ENCODE peak calls at places on chromosome 19, in six cellular contexts. Y is thoracic aorta, U is colonic mucosa, W is astrocyte of the spinal cord, V is AG04449, F is neural progenitor cell. N is an unnamed sample.

GRCh38 chr19:35206379-35206778 is 22.2 kb downstream of the FAM187B start:
- DNase-seq in Y (no peak), U (no peak), W (no peak), V (no peak), F (no peak), N (no peak)

GRCh38 chr19:18657590-18658365 is 20.9 kb downstream of the KLHL26 start:
- DNase-seq in Y (peak; percentile 41), U (no peak), W (peak; percentile 93), V (no peak), F (peak; percentile 74), N (peak; percentile 53)

GRCh38 chr19:37896142-37896541 is 10.3 kb downstream of the WDR87 start:
- DNase-seq in Y (no peak), U (no peak), W (no peak), V (no peak), F (no peak), N (no peak)

GRCh38 chr19:35908010-35908441 is at the start of gene TYROBP:
- DNase-seq in Y (no peak), U (no peak), W (no peak), V (no peak), F (no peak), N (no peak)

GRCh38 chr19:46953955-46954501 is 65.6 kb upstream of the NPAS1 start:
- DNase-seq in Y (no peak), U (no peak), W (no peak), V (no peak), F (no peak), N (no peak)

GRCh38 chr19:1172353-1173159 is 1.5 kb downstream of the SBNO2 start:
- DNase-seq in Y (no peak), U (peak; percentile 80), W (peak; percentile 41), V (no peak), F (peak; percentile 52), N (peak; percentile 58)

GRCh38 chr19:50368649-50369570 is 3.5 kb upstream of the NAPSA start:
- DNase-seq in Y (peak; percentile 51), U (peak; percentile 94), W (peak; percentile 85), V (peak; percentile 28), F (peak; percentile 88), N (peak; percentile 83)

GRCh38 chr19:49427855-49428546 is 2.8 kb downstream of the GFY start:
- DNase-seq in Y (no peak), U (no peak), W (no peak), V (no peak), F (peak; percentile 80), N (no peak)

GRCh38 chr19:10122066-10122465 is 2.4 kb upstream of the EIF3G start:
- DNase-seq in Y (no peak), U (no peak), W (peak; percentile 49), V (no peak), F (no peak), N (no peak)

GRCh38 chr19:51514866-51515481 is 13.4 kb upstream of the SIGLEC12 start:
- DNase-seq in Y (no peak), U (no peak), W (peak; percentile 45), V (peak; percentile 1), F (peak; percentile 56), N (no peak)

GRCh38 chr19:51274037-51274370 is 23.1 kb downstream of the SIGLECL1 start:
- DNase-seq in Y (no peak), U (no peak), W (no peak), V (no peak), F (no peak), N (no peak)

GRCh38 chr19:38265213-38265861 is 964 bp downstream of the SPINT2 start:
- DNase-seq in Y (no peak), U (peak; percentile 68), W (no peak), V (no peak), F (no peak), N (no peak)

GRCh38 chr19:8605514-8605913 is 5.0 kb downstream of the ADAMTS10 start:
- DNase-seq in Y (no peak), U (no peak), W (no peak), V (no peak), F (no peak), N (no peak)

GRCh38 chr19:873084-874019 is 13.9 kb downstream of the CFD start:
- DNase-seq in Y (no peak), U (peak; percentile 74), W (no peak), V (no peak), F (peak; percentile 62), N (no peak)

GRCh38 chr19:23787106-23787505 is 28.4 kb upstream of the ZNF681 start:
- DNase-seq in Y (no peak), U (peak; percentile 19), W (no peak), V (no peak), F (no peak), N (no peak)

GRCh38 chr19:32857584-32857983 is 12.0 kb downstream of the SLC7A9 start:
- DNase-seq in Y (no peak), U (no peak), W (no peak), V (no peak), F (no peak), N (no peak)

GRCh38 chr19:10587022-10587838 is at the start of gene AP1M2:
- DNase-seq in Y (no peak), U (peak; percentile 75), W (no peak), V (no peak), F (no peak), N (no peak)

GRCh38 chr19:10514211-10515145 is 2.8 kb downstream of the S1PR5 start:
- DNase-seq in Y (no peak), U (no peak), W (no peak), V (no peak), F (peak; percentile 88), N (no peak)

GRCh38 chr19:45862564-45863334 is at the start of gene SYMPK:
- DNase-seq in Y (peak; percentile 95), U (peak; percentile 98), W (peak; percentile 98), V (peak; percentile 76), F (peak; percentile 100), N (peak; percentile 98)

GRCh38 chr19:38173324-38174041 is 50.5 kb downstream of the DPF1 start:
- DNase-seq in Y (peak; percentile 67), U (no peak), W (peak; percentile 80), V (no peak), F (no peak), N (peak; percentile 98)

GRCh38 chr19:35417713-35418534 is 30.1 kb upstream of the FFAR2 start:
- DNase-seq in Y (no peak), U (no peak), W (no peak), V (no peak), F (no peak), N (no peak)

GRCh38 chr19:46492841-46493235 is 2.8 kb downstream of the PNMA8B start:
- DNase-seq in Y (no peak), U (no peak), W (no peak), V (no peak), F (peak; percentile 32), N (no peak)

GRCh38 chr19:38690832-38691231 is 43.4 kb downstream of the ACTN4 start:
- DNase-seq in Y (no peak), U (no peak), W (no peak), V (no peak), F (no peak), N (no peak)

GRCh38 chr19:18364826-18365528 is 21.0 kb upstream of the GDF15 start:
- DNase-seq in Y (peak; percentile 40), U (peak; percentile 93), W (peak; percentile 99), V (peak; percentile 99), F (no peak), N (peak; percentile 34)

GRCh38 chr19:11458236-11458900 is 22.5 kb downstream of the ELAVL3 start:
- DNase-seq in Y (no peak), U (no peak), W (no peak), V (no peak), F (no peak), N (no peak)

DNA sequence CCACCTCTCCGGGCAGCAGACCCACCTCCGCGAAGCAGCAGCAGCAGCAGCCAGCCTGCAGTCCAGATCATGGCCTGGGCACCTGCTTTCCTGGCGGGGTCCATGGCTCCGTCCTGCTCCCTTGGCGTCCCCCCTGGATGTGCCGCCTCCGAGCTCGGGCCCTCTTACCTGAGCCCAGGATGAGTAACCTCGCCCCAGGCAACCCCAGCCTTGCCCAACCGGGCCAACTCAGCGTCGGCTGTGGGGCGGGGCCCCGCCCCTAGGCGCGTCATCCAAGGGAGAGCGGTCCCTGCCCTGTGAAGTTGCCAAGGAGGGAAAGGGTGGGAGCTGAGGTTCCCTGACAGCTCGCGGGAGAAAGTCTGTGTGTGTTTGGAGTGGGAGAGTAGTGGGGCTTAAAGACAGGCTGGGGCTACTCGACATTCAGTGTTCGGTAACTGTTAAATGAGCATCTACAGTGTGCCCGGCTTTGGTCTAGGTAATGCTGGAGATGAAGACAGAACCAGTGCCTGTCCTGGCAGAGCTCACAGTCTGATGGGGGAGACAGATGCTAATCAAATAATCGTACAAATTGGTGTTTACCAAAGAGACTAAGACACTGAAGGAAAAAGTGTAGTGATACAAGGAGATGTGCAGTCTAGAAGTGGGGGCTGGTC is at the start of gene LYPD3:
- DNase-seq in Y (no peak), U (peak; percentile 53), W (no peak), V (no peak), F (peak; percentile 19), N (no peak)
- H3K4me3 ChIP-seq in Y (peak within 1 kb of the TSS; percentile 87), U (peak within 1 kb of the TSS; percentile 54), W (peak within 1 kb of the TSS; percentile 71), V (peak within 1 kb of the TSS; percentile 82), F (peak within 1 kb of the TSS; percentile 77), N (peak within 1 kb of the TSS; percentile 64)

GRCh38 chr19:41551212-41551610 is 24.8 kb upstream of the CEACAM21 start:
- DNase-seq in Y (no peak), U (no peak), W (no peak), V (no peak), F (no peak), N (no peak)
- H3K4me3 ChIP-seq in Y (no peak overlapping the region), U (no peak overlapping the region), W (no peak overlapping the region), V (no peak overlapping the region), F (no peak overlapping the region), N (no peak overlapping the region)

GRCh38 chr19:14722127-14722526 is 32.3 kb downstream of the ZNF333 start:
- DNase-seq in Y (no peak), U (no peak), W (no peak), V (no peak), F (no peak), N (no peak)

GRCh38 chr19:14718522-14719113 is 28.8 kb downstream of the ZNF333 start:
- DNase-seq in Y (no peak), U (no peak), W (peak; percentile 3), V (no peak), F (no peak), N (no peak)

GRCh38 chr19:14715841-14716240 is 26.0 kb downstream of the ZNF333 start:
- DNase-seq in Y (no peak), U (no peak), W (no peak), V (no peak), F (no peak), N (no peak)

DNA sequence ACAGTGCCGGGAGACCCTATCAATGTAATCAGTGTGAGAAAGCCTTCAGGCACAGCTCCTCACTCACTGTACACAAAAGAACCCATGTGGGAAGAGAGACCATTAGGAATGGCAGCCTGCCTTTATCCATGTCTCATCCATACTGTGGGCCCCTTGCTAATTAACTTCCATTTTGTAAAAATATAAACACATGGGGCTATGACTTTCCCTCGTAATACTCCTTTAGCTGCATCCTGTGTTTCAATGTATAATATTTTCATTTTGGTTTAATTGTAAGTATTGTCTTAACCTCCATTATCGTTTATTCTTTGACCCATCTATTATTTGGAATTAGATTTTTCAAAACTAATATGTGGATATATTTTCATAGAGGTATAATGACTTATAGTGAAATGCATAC is 29.3 kb downstream of the ZNF333 start:
- DNase-seq in Y (no peak), U (no peak), W (no peak), V (no peak), F (no peak), N (no peak)
- H3K4me3 ChIP-seq in Y (peak overlapping the region; percentile 23), U (no peak overlapping the region), W (no peak overlapping the region), V (no peak overlapping the region), F (peak overlapping the region; percentile 8), N (no peak overlapping the region)

DNA sequence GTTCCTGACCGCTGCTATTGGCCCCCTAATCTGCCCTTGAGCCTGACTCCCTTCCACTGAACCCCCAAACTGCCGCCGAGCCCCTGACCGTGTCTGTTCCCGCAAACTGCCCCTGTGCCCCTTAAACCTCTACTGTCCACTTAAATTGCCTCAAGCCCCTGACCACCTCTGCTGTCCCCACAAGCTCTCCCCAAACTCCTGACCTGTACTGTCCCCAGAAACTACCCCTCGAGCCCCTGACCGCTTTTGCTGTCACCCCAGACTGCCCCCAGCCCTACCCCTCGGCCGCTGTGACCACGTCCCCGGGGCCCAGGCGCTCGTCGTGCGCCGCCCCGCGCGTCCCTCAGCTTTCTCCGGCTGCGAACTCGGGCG is 382 bp downstream of the ZNF77 start:
- DNase-seq in Y (no peak), U (no peak), W (no peak), V (no peak), F (no peak), N (no peak)
- H3K4me3 ChIP-seq in Y (peak overlapping the region; percentile 97), U (peak overlapping the region; percentile 57), W (peak overlapping the region; percentile 70), V (peak overlapping the region; percentile 94), F (peak overlapping the region; percentile 84), N (peak overlapping the region; percentile 99)

N was measured in gastrocnemius medialis.